ENCODE peak calls at places on chromosomes 1 and 21, in four cellular contexts. T, L, W and A are unnamed samples.

GRCh38 chr1:154155282-154155681 is 409 bp upstream of the NUP210L start:
- DNase-seq in T (peak; percentile 88), W (no peak), L (no peak), A (no peak)

GRCh38 chr1:217333939-217334338 is 297.0 kb downstream of the GPATCH2 start:
- DNase-seq in L (peak; percentile 58), W (peak; percentile 33), T (peak; percentile 49), A (peak; percentile 27)

GRCh38 chr1:201984446-201984845 is 2.0 kb downstream of the RNPEP start:
- DNase-seq in L (no peak), W (no peak), T (no peak), A (no peak)

GRCh38 chr1:51621161-51621560 is 4.3 kb downstream of the OSBPL9 start:
- DNase-seq in T (no peak), W (no peak), L (peak; percentile 19), A (no peak)

GRCh38 chr1:113433177-113433576 is 42.9 kb downstream of the MAGI3 start:
- DNase-seq in L (no peak), T (no peak), W (no peak), A (no peak)

GRCh38 chr21:44407493-44407892 is 47.8 kb upstream of the LRRC3 start:
- DNase-seq in L (no peak), T (no peak), W (no peak), A (no peak)

GRCh38 chr1:109490029-109490933 is 3.6 kb upstream of the CYB561D1 start:
- DNase-seq in T (peak; percentile 77), L (no peak), W (peak; percentile 68), A (peak; percentile 72)

GRCh38 chr1:204126941-204127340 is 24.9 kb downstream of the ETNK2 start:
- DNase-seq in L (no peak), W (no peak), T (no peak), A (no peak)

GRCh38 chr1:171802207-171802606 is 20.7 kb downstream of the METTL13 start:
- DNase-seq in T (no peak), L (no peak), W (no peak), A (no peak)

GRCh38 chr1:235651170-235651806 is 1.7 kb upstream of the GNG4 start:
- DNase-seq in L (no peak), T (no peak), W (no peak), A (no peak)

GRCh38 chr21:37829447-37829846 is 86.8 kb downstream of the KCNJ6 start:
- DNase-seq in W (no peak), T (peak; percentile 5), L (no peak), A (no peak)

GRCh38 chr1:218494449-218494852 is 149.3 kb downstream of the TGFB2 start:
- DNase-seq in T (no peak), W (no peak), L (peak; percentile 51), A (no peak)

GRCh38 chr1:77347646-77348045 is 65.8 kb downstream of the AK5 start:
- DNase-seq in T (peak; percentile 88), W (no peak), L (no peak), A (no peak)

GRCh38 chr21:45829566-45830147 is 151.9 kb upstream of the COL6A1 start:
- DNase-seq in T (no peak), W (no peak), L (no peak), A (no peak)

GRCh38 chr1:13960376-13960987 is 260.5 kb downstream of the PRDM2 start:
- DNase-seq in W (peak; percentile 67), L (peak; percentile 53), T (peak; percentile 69), A (peak; percentile 20)

GRCh38 chr1:213330281-213330680 is 279.2 kb downstream of the RPS6KC1 start:
- DNase-seq in T (no peak), L (no peak), W (no peak), A (no peak)

GRCh38 chr1:213331776-213332175 is 280.7 kb downstream of the RPS6KC1 start:
- DNase-seq in W (no peak), T (no peak), L (no peak), A (no peak)

GRCh38 chr1:213327318-213327667 is 276.3 kb downstream of the RPS6KC1 start:
- DNase-seq in T (peak; percentile 95), L (peak; percentile 1), W (no peak), A (no peak)

GRCh38 chr1:213325482-213325881 is 274.4 kb downstream of the RPS6KC1 start:
- DNase-seq in L (no peak), T (no peak), W (no peak), A (no peak)

DNA sequence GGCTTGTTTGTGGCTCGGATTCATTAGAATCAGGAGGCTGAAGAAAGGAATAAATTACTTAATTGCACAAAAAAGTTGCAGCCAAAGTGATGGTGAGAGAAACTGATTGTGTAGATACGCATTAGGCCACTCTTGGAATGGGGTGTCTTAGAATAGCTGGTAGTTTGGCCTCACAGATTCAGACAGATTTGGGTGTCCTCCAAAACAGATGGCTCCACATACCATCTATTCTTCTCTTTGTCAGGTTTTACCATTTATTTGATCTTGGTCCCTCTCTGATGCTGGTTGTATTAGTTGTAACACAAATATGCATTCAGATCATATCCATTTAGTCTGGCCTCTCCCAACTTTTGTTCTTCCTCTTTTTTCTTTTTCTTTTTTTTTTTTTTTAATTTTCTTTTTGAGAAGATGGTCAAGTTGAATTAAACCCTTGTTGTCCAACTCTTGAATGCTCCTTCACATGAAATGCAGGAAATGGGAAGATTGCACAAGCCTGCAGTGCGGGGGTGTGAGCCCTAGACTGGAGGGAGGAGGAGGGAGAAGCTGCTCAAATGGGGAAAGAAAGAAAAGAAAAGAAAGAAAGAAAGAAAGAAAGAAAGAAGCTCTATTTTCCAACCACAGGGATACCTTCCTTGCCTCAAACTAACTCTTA is 275.8 kb downstream of the RPS6KC1 start:
- DNase-seq in L (no peak), W (no peak), T (peak; percentile 91), A (no peak)
- TF ChIP-seq CTCF in L (no peak), W (no peak), T (no peak), A (no peak)

DNA sequence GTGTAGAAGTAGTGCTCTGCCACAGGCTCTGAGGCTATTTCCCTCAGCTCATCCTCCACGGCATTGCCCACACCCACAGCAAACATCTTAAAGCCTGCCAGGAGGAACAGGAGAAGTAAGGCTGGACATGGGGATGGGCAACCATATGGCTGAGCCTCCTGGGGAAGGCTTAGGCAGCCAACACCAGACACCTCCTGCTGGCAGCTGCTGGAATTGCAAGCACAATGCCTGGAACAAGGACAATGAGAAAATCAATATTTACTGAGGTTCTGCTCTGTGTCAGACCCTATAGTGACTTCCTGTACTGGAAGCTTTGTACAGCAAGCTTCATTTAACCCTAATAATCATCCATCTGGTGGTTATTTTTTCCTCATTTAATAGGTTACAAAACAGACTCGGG is 8.2 kb downstream of the MATN1 start:
- DNase-seq in W (no peak), L (no peak), T (no peak), A (no peak)
- TF ChIP-seq CTCF in W (peak; percentile 72), L (peak; percentile 70), T (peak; percentile 45), A (peak; percentile 5)

GRCh38 chr1:21896652-21897532 is 40.2 kb downstream of the HSPG2 start:
- DNase-seq in W (no peak), L (no peak), T (peak; percentile 46), A (no peak)
- TF ChIP-seq CTCF in W (no peak), L (no peak), T (no peak), A (no peak)

GRCh38 chr1:167561753-167562152 is 8.2 kb upstream of the CREG1 start:
- DNase-seq in L (no peak), T (no peak), W (no peak), A (no peak)

GRCh38 chr1:167551359-167551758 is 2.2 kb downstream of the CREG1 start:
- DNase-seq in L (no peak), T (no peak), W (no peak), A (no peak)

GRCh38 chr1:167553136-167554027 is at the start of gene CREG1:
- DNase-seq in T (peak; percentile 96), W (peak; percentile 92), L (peak; percentile 78), A (peak; percentile 93)

GRCh38 chr1:167554028-167554779 is 642 bp upstream of the CREG1 start:
- DNase-seq in W (no peak), L (no peak), T (peak; percentile 18), A (no peak)

GRCh38 chr1:167555971-167556714 is 2.6 kb upstream of the CREG1 start:
- DNase-seq in L (no peak), W (peak; percentile 86), T (peak; percentile 86), A (peak; percentile 64)
- TF ChIP-seq CTCF in L (no peak), W (peak; percentile 98), T (peak; percentile 89), A (peak; percentile 95)

DNA sequence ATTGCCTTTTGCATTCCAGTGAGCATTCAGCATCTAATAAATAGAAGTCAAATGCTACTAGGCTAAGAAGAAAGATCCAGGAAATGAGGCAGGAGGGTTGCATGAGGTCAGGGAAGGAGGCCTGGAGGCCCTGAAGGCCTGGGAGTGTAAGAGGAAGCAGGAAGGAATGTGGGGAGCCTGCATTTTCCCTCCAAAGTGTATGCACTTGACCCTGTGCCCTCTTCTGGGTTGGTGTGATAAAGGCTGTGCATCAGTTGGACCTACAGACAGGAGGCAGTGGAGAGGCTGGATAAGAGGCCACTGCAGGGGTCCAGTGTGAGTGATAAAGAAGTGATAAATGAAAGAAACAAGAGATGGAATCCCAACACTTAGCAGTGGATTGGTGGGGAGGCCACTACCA is 20.4 kb downstream of the KIAA1614 start:
- DNase-seq in L (no peak), W (no peak), T (no peak), A (no peak)
- TF ChIP-seq CTCF in L (peak; percentile 12), W (no peak), T (no peak), A (no peak)

GRCh38 chr1:86259390-86259789 is 102.8 kb upstream of the COL24A1 start:
- DNase-seq in L (no peak), T (peak; percentile 48), W (no peak), A (no peak)
- TF ChIP-seq CTCF in L (no peak), T (no peak), W (no peak), A (no peak)

DNA sequence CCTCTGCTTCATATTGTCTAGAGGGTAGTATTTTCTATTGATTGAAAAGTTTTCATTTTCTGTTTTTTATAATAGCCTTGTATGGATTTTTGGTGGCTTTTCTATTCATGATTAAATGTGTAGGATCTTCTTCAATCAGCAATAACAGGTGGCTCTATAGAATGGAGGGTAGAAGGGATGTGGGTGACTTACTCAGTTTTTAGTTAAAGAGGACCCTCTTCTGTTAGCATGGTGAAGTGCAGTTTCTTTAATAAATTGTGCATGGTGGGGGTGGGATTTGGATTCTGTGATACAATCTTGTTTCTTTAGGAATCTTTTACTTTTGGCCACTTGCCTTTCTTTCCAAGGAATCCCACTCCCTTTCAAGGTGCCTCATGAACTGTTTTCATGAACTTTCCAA is 64.7 kb downstream of the SLC35A3 start:
- DNase-seq in L (no peak), W (peak; percentile 55), T (peak; percentile 50), A (no peak)
- TF ChIP-seq CTCF in L (no peak), W (peak; percentile 79), T (peak; percentile 50), A (peak; percentile 75)

GRCh38 chr1:11646317-11646716 is 7.9 kb downstream of the FBXO2 start:
- DNase-seq in L (no peak), W (no peak), T (no peak), A (no peak)
- TF ChIP-seq CTCF in L (no peak), W (no peak), T (no peak), A (no peak)

GRCh38 chr1:164760585-164760968 is 201.6 kb downstream of the PBX1 start:
- DNase-seq in W (no peak), T (peak; percentile 67), L (no peak), A (no peak)

GRCh38 chr1:164765557-164765956 is 206.6 kb downstream of the PBX1 start:
- DNase-seq in L (no peak), W (no peak), T (peak; percentile 81), A (no peak)

GRCh38 chr1:164764333-164764732 is 205.3 kb downstream of the PBX1 start:
- DNase-seq in W (no peak), T (no peak), L (no peak), A (no peak)

GRCh38 chr1:164759945-164760584 is 201.1 kb downstream of the PBX1 start:
- DNase-seq in T (no peak), L (no peak), W (no peak), A (no peak)

GRCh38 chr1:164763098-164763497 is 204.1 kb downstream of the PBX1 start:
- DNase-seq in W (no peak), T (no peak), L (no peak), A (no peak)
- TF ChIP-seq CTCF in W (no peak), T (no peak), L (no peak), A (no peak)